ENCODE peak calls at places on chromosome 15, in four cellular contexts. D is thyroid gland, E is breast epithelium, Z is stomach. Y is an unnamed sample.

GRCh38 chr15:99707481-99708270 is 25.6 kb downstream of the LYSMD4 start:
- DNase-seq in D (no peak), E (no peak), Z (no peak), Y (no peak)

GRCh38 chr15:27638950-27639349 is 460.2 kb downstream of the OCA2 start:
- DNase-seq in D (no peak), E (no peak), Z (no peak), Y (no peak)

GRCh38 chr15:27650244-27650643 is 448.9 kb downstream of the OCA2 start:
- DNase-seq in D (no peak), E (no peak), Z (no peak), Y (no peak)

GRCh38 chr15:29535952-29536351 is 266.3 kb upstream of the NSMCE3 start:
- DNase-seq in D (no peak), E (no peak), Z (no peak), Y (no peak)

GRCh38 chr15:81469154-81469553 is 95.1 kb upstream of the TMC3 start:
- DNase-seq in D (no peak), E (no peak), Z (no peak), Y (no peak)

GRCh38 chr15:87268675-87269074 is 987.9 kb downstream of the NTRK3 start:
- DNase-seq in D (no peak), E (no peak), Z (no peak), Y (no peak)

GRCh38 chr15:25242957-25243799 is 195.6 kb downstream of the UBE3A start:
- DNase-seq in D (no peak), E (peak; percentile 42), Z (peak; percentile 17), Y (peak; percentile 7)

GRCh38 chr15:96340611-96341464 is 10.3 kb downstream of the NR2F2 start:
- DNase-seq in D (peak; percentile 61), E (no peak), Z (no peak), Y (no peak)

GRCh38 chr15:67186688-67187087 is 67.8 kb downstream of the AAGAB start:
- DNase-seq in D (no peak), E (no peak), Z (no peak), Y (no peak)

GRCh38 chr15:85592148-85592547 is 202.6 kb downstream of the KLHL25 start:
- DNase-seq in D (no peak), E (no peak), Z (no peak), Y (no peak)

GRCh38 chr15:73683624-73684536 is at the start of gene CD276:
- DNase-seq in D (peak; percentile 83), E (peak; percentile 61), Z (peak; percentile 80), Y (peak; percentile 40)

GRCh38 chr15:69747193-69747592 is 294.6 kb downstream of the RPLP1 start:
- DNase-seq in D (no peak), E (no peak), Z (no peak), Y (no peak)

GRCh38 chr15:35289029-35289617 is 204.0 kb upstream of the NANOGP8 start:
- DNase-seq in D (no peak), E (no peak), Z (no peak), Y (no peak)

GRCh38 chr15:86849563-86849962 is 769.9 kb downstream of the AGBL1 start:
- DNase-seq in D (no peak), E (no peak), Z (no peak), Y (no peak)

GRCh38 chr15:83657549-83657948 is 3.6 kb downstream of the ADAMTSL3 start:
- DNase-seq in D (no peak), E (no peak), Z (no peak), Y (no peak)

GRCh38 chr15:41822471-41822870 is 5.4 kb upstream of the JMJD7 start:
- DNase-seq in D (no peak), E (no peak), Z (no peak), Y (no peak)

GRCh38 chr15:75349851-75350588 is 3.2 kb downstream of the NEIL1 start:
- DNase-seq in D (peak; percentile 24), E (no peak), Z (peak; percentile 58), Y (no peak)

GRCh38 chr15:77862651-77863104 is 214.8 kb downstream of the TBC1D2B start:
- DNase-seq in D (no peak), E (no peak), Z (no peak), Y (no peak)

GRCh38 chr15:39787479-39787878 is 4.8 kb upstream of the FSIP1 start:
- DNase-seq in D (no peak), E (no peak), Z (no peak), Y (no peak)
- H3K4me3 ChIP-seq in D (no peak overlapping the region), E (no peak overlapping the region), Z (no peak overlapping the region), Y (no peak overlapping the region)

GRCh38 chr15:92226020-92226612 is 167.6 kb upstream of the ST8SIA2 start:
- DNase-seq in D (no peak), E (no peak), Z (no peak), Y (no peak)
- TF ChIP-seq CTCF in D (peak; percentile 38), E (peak; percentile 28), Z (peak; percentile 24), Y (no peak)

GRCh38 chr15:51240066-51240465 is 98.3 kb downstream of the CYP19A1 start:
- DNase-seq in D (no peak), E (no peak), Z (no peak), Y (no peak)

GRCh38 chr15:51232581-51232980 is 105.8 kb downstream of the CYP19A1 start:
- DNase-seq in D (no peak), E (no peak), Z (no peak), Y (no peak)

GRCh38 chr15:51229907-51230328 is 108.5 kb downstream of the CYP19A1 start:
- DNase-seq in D (no peak), E (no peak), Z (no peak), Y (no peak)

GRCh38 chr15:51237816-51238215 is 100.6 kb downstream of the CYP19A1 start:
- DNase-seq in D (no peak), E (no peak), Z (no peak), Y (no peak)

DNA sequence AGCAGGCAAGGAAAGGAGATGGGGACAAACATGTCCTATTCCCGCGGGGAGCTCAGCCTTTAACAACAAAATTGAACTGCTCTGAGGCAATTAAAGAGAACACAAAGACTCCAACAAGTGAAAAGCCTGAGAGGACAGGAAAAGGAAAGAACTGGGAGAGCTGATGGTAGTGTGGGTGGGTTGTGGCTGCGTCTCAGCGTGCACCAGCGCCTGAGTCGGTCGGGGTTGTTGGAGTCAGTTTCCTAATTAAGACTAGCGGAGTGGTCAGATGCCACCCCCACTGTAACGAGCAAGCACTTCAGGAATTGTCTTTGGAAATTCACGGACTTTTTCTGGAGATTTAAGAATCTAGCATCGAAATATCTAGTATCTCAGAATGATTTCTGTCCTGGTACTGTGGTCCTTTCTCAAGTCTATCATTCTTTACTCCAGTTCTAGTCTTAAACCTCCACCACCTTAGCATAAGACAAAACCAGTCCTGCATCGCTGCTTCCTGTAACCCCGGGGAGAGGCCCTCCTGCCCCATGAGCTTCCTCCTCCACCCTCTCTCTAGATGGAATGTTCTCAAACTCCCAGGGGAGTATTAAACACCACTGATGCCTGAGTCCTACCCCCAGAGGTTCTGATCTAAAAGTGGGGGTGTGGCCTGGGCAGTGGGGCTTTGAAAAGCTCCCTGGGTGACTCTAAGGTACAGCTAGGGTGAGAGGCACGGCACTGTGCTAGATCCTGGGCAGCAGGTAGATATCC is 104.0 kb downstream of the CYP19A1 start:
- DNase-seq in D (no peak), E (no peak), Z (no peak), Y (no peak)
- TF ChIP-seq POLR2A in D (no peak), E (no peak), Z (no peak), Y (no peak)

DNA sequence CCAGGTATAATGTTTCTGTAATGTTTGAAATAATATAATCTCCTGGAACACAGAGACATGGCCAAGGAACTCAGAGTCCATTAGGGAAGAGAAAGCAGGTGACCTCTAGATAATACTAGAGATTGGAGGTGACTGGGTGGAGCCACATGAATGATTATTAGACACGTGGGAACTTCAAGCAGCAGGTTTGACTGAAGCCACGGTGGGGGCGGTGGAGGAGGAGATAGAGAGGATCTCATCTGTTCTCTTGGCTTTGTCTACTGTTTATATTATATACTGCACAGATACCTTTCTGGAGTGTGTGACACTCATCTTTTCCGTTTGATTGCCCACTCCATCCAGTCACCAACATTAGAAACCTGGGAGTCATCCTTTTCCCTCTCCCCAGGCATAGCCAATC is 33.7 kb downstream of the KIF7 start:
- DNase-seq in D (no peak), E (no peak), Z (no peak), Y (no peak)
- H3K4me3 ChIP-seq in D (no peak overlapping the region), E (no peak overlapping the region), Z (no peak overlapping the region), Y (no peak overlapping the region)

GRCh38 chr15:50166216-50166615 is 15.8 kb upstream of the SLC27A2 start:
- DNase-seq in D (no peak), E (no peak), Z (no peak), Y (no peak)
- TF ChIP-seq CTCF in D (no peak), E (no peak), Z (no peak), Y (no peak)

DNA sequence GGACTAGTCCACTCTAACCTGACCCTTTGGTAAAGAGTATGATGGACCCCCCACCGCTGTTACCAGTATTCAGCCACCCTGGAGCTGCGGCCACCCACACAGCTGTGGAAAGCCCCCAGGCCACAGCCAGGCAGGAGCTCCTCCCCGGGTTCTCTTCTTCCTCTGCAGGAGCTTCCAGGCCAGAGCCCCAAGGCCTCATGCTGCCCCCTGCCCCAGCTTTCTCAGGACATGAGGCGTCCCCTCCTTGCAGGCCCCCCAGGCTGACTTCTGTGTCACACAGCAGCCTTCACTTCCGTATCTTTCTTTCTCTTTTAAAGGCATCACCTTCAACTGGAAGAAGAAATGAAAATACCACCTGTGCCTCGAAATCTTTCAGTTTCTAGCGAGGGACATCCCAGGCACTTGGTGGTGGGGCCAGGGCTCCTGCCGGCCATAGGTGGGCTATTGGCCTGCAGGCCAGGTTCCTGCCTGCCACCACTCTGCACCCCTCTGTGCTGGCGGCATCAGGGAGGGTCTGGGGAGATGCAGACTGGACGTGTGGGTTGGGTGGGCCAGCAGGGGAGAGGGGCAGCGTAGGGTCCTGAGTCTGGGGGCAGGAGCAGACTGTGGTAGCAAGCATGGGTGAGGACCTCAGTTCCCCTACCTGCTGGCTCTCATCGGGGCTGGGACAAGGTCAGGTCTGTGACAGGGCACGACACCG is 19.9 kb downstream of the KLF13 start:
- DNase-seq in D (no peak), E (no peak), Z (no peak), Y (no peak)
- TF ChIP-seq POLR2A in D (no peak), E (no peak), Z (no peak), Y (no peak)

GRCh38 chr15:23546158-23546557 is 19.3 kb upstream of the MKRN3 start:
- DNase-seq in D (no peak), E (no peak), Z (no peak), Y (no peak)

DNA sequence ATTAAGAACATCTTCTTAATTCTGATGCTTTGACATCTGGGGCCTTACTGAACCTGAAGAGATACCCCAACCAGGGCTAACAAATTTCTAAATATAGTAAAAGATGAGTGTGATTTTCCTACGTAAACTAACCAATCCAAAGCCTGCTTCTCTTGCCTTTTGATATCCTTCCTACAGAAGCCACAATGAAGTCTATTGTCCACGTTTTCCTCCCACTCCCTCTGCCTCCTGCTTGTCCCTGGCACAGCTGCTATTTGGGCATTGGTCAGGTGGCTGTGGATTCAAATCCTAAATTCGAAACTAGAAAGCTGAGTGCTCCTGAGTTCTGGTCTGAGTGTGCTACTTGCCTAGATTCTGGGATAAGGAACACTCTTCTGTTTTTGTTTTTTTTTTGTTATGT is 17.4 kb upstream of the MKRN3 start:
- DNase-seq in D (no peak), E (no peak), Z (no peak), Y (no peak)
- H3K4me3 ChIP-seq in D (no peak overlapping the region), E (no peak overlapping the region), Z (no peak overlapping the region), Y (no peak overlapping the region)

GRCh38 chr15:79025201-79025600 is 65.4 kb downstream of the RASGRF1 start:
- DNase-seq in D (no peak), E (no peak), Z (no peak), Y (no peak)
- TF ChIP-seq CTCF in D (no peak), E (no peak), Z (no peak), Y (no peak)

GRCh38 chr15:68492855-68493254 is 60.9 kb upstream of the ITGA11 start:
- DNase-seq in D (peak; percentile 4), E (no peak), Z (no peak), Y (peak; percentile 37)
- TF ChIP-seq POLR2A in D (no peak), E (no peak), Z (no peak), Y (no peak)